ENCODE peak calls at places on chromosomes 1 and 21, in six cellular contexts. F is brain microvascular endothelial cell, T is nephron progenitor cell, X is AG09309, U is GM13976, Y is PC-9. J is an unnamed sample.

GRCh38 chr1:163509126-163509525 is 187.4 kb downstream of the NUF2 start:
- DNase-seq in F (no peak), T (no peak), X (no peak), U (no peak), Y (no peak), J (no peak)

GRCh38 chr1:240508950-240509349 is 103.0 kb downstream of the GREM2 start:
- DNase-seq in F (no peak), T (peak), X (no peak), U (no peak), Y (no peak), J (no peak)

GRCh38 chr1:22500476-22500875 is 48.8 kb downstream of the ZBTB40 start:
- DNase-seq in F (peak), T (no peak), X (no peak), U (no peak), Y (no peak), J (no peak)

GRCh38 chr1:150558761-150559626 is 9.8 kb downstream of the ADAMTSL4 start:
- DNase-seq in F (no peak), T (no peak), X (no peak), U (no peak), Y (no peak), J (no peak)

GRCh38 chr1:236821111-236821625 is 26.1 kb downstream of the MTR start:
- DNase-seq in F (no peak), T (no peak), X (no peak), U (no peak), Y (no peak), J (no peak)

GRCh38 chr1:19388980-19389379 is 76.9 kb downstream of the SLC66A1 start:
- DNase-seq in F (no peak), T (no peak), X (no peak), U (no peak), Y (no peak), J (no peak)

GRCh38 chr1:66351474-66351873 is 182.5 kb upstream of the SGIP1 start:
- DNase-seq in F (no peak), T (no peak), X (no peak), U (no peak), Y (no peak), J (no peak)

GRCh38 chr21:42312626-42313104 is 2.5 kb downstream of the TFF3 start:
- DNase-seq in F (no peak), T (no peak), X (no peak), U (no peak), Y (no peak), J (no peak)

GRCh38 chr1:66332524-66332853 is 201.5 kb upstream of the SGIP1 start:
- DNase-seq in F (no peak), T (no peak), X (no peak), U (no peak), Y (no peak), J (no peak)

GRCh38 chr1:177511036-177511435 is 340.3 kb downstream of the BRINP2 start:
- DNase-seq in F (no peak), T (no peak), X (no peak), U (no peak), Y (no peak), J (no peak)

GRCh38 chr1:151986501-151987190 is 7.0 kb downstream of the S100A10 start:
- DNase-seq in F (no peak), T (no peak), X (no peak), U (no peak), Y (no peak), J (no peak)

GRCh38 chr1:226166341-226166740 is 20.2 kb downstream of the ACBD3 start:
- DNase-seq in F (no peak), T (no peak), X (no peak), U (no peak), Y (no peak), J (no peak)

GRCh38 chr1:206115791-206116190 is 1.4 kb downstream of the AVPR1B start:
- DNase-seq in F (no peak), T (no peak), X (no peak), U (no peak), Y (no peak), J (no peak)

GRCh38 chr1:9256332-9256731 is 21.8 kb downstream of the H6PD start:
- DNase-seq in F (no peak), T (no peak), X (no peak), U (no peak), Y (no peak), J (no peak)

GRCh38 chr1:1337793-1338147 is 6.7 kb downstream of the TAS1R3 start:
- DNase-seq in F (no peak), T (peak), X (no peak), U (peak), Y (no peak), J (no peak)

GRCh38 chr1:25813734-25814471 is 5.9 kb upstream of the MTFR1L start:
- DNase-seq in F (no peak), T (no peak), X (no peak), U (no peak), Y (no peak), J (no peak)

GRCh38 chr1:179021873-179022272 is 3.8 kb upstream of the FAM20B start:
- DNase-seq in F (peak), T (no peak), X (no peak), U (no peak), Y (no peak), J (no peak)

DNA sequence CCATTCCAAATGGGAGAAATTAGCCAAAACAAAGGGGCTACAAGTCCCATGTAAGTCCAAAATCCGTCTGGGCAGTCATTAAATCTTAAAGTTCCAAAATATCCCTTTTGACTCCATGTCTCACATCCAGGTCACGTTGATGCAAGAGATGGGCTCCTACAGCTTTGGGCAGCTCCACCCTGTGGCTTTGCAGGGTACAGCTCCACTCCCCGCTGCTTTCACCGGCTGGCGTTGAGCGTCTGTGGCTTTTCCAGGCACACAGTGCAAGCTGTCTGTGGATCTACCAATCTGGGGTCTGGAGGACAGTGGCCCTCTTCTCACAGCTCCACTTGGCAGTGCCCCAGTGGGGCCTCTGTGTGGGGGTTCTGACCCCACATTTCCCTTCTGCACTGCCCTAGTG is 130.2 kb downstream of the TPR start:
- DNase-seq in F (no peak), T (peak), X (no peak), U (no peak), Y (no peak), J (no peak)
- TF ChIP-seq CTCF in F (peak), T (no peak), X (no peak), U (no peak), Y (no peak), J (peak)

GRCh38 chr1:220526294-220526693 is 1.6 kb upstream of the MARK1 start:
- DNase-seq in F (no peak), T (peak), X (no peak), U (no peak), Y (no peak), J (no peak)
- TF ChIP-seq CTCF in F (peak), T (peak), X (no peak), U (no peak), Y (no peak), J (peak)

GRCh38 chr1:116678732-116679090 is 11.2 kb upstream of the IGSF3 start:
- DNase-seq in F (no peak), T (no peak), X (no peak), U (no peak), Y (no peak), J (no peak)

GRCh38 chr1:116677474-116678062 is 10.0 kb upstream of the IGSF3 start:
- DNase-seq in F (no peak), T (no peak), X (no peak), U (no peak), Y (no peak), J (no peak)

GRCh38 chr1:116679828-116680628 is 12.5 kb upstream of the IGSF3 start:
- DNase-seq in F (no peak), T (no peak), X (no peak), U (no peak), Y (no peak), J (no peak)

GRCh38 chr1:116680752-116681151 is 13.2 kb upstream of the IGSF3 start:
- DNase-seq in F (no peak), T (no peak), X (no peak), U (no peak), Y (no peak), J (no peak)

DNA sequence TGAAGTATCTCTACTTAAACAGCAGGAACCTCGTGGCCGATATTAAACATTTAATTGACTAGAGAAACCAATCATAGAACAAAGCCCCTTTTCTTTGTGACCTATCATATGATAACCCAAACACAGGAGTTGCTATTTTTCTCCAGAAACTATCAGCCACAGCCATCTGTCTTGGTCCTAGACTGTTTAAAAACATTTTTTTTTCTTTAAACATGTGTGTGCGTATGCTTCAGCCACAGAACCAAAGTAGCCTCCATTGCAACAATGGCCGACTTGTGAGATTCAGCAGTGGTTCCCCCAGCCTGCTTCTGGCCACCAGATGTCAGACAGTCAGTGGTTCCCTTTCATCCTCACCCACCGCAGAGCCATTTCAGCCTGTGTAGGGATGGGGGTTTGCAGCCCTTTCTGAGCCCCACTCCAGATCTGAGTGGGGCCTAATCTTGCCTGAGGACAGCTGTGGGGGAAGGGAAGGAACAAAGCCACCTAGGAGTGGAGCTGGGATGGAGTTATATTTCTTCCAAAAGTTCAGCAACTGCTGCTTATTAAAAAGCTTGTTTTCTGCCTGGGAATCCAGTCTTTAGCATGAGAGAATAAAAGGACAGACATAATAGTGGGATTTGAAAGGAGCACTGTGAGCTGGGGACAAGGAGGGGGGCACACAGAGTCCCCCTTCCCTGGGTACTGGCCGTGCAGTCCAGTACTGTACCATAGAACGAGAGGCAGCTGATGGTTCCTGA is 11.7 kb upstream of the IGSF3 start:
- DNase-seq in F (no peak), T (no peak), X (no peak), U (no peak), Y (no peak), J (no peak)
- TF ChIP-seq CTCF in F (peak), T (no peak), X (peak), U (no peak), Y (no peak), J (no peak)

DNA sequence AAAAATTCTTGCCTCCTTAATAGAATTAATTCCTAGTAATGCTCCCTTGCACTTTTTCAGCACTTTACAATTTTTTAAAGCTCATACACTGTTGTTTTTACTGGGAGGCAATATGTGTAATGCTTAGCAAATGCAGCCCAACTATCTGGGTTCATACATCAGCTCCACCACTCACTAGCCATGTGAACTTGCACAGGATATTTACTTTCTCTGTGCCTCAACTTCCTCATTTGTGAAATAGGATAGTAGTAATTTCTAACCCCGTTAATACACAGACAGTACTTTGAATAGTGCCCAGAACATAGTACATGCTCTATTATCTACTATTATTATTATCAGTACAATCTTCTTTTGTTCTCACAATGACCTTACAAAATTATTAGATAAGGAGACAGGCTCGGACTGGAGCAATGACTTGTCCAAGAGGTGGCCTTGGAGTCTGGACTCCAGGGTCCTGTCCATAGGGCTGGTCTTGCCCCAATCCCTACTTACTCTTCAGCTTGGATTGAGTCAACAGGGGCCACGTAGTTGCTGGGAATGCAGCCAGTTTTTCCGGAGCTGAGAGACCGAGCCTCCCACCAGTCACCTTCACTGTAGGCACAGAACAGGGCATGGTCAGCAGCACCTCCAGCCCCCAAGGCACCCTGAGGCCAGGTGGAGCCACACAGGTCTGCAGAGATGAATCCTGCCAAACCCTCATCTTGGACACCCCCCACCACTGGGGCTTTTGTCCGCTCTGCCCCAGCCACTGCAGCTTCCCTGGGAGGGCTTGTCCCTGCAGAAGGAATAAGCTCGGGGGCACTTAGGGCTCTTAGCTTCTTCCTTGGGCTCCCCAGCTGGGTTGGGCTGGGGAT is 13.7 kb downstream of the FGR start:
- DNase-seq in F (peak), T (no peak), X (no peak), U (no peak), Y (no peak), J (no peak)
- TF ChIP-seq CTCF in F (no peak), T (no peak), X (no peak), U (no peak), Y (no peak), J (no peak)

GRCh38 chr1:45772971-45773370 is 22.5 kb upstream of the IPP start:
- DNase-seq in F (no peak), T (no peak), X (no peak), U (peak), Y (no peak), J (no peak)
- TF ChIP-seq CTCF in F (no peak), T (no peak), X (no peak), U (no peak), Y (no peak), J (no peak)

GRCh38 chr1:214602764-214603657 is at the start of gene CENPF:
- DNase-seq in F (peak), T (peak), X (peak), U (peak), Y (peak), J (peak)
- TF ChIP-seq CTCF in F (peak), T (no peak), X (peak), U (no peak), Y (no peak), J (no peak)

GRCh38 chr1:14362331-14362730 is 236.2 kb upstream of the KAZN start:
- DNase-seq in F (no peak), T (no peak), X (no peak), U (no peak), Y (no peak), J (no peak)

GRCh38 chr1:14366361-14367018 is 232.0 kb upstream of the KAZN start:
- DNase-seq in F (no peak), T (peak), X (no peak), U (no peak), Y (no peak), J (no peak)

GRCh38 chr1:14365226-14365994 is 233.1 kb upstream of the KAZN start:
- DNase-seq in F (no peak), T (no peak), X (no peak), U (no peak), Y (no peak), J (no peak)

GRCh38 chr1:14363191-14363590 is 235.3 kb upstream of the KAZN start:
- DNase-seq in F (no peak), T (no peak), X (no peak), U (no peak), Y (no peak), J (no peak)

DNA sequence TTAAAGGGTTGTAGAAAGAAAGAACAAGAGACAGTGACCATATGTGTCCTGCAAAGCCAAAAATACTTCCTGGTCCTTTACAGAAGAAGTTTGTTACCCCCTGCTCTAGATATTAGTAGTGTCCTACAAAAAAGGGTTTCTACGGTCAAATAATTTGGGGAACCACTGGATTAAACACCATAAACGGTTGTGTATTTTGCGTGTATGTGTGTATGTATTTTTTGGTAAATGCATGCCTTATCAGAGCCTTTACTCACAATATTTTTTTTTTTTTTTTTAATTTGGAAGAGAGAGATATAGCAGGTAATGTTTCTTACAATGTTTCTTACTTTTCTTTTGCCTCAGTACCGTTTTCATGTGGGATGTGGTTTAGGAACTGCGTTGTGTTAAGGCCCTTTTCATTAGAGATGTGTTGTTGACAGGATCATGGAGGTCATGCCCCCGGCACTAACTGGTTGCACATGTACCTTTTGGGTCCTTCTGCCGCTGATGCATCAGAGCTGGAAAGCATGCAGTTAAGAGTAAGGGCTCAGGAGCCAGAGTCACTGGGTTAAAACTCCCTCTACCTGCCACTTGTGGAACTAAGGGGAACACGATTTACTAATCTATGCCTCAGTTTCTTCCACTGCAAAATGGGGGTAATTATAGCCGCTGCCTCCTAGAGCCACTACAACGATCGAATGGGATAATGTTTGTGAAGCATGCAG is 234.6 kb upstream of the KAZN start:
- DNase-seq in F (no peak), T (no peak), X (no peak), U (no peak), Y (no peak), J (no peak)
- TF ChIP-seq CTCF in F (no peak), T (no peak), X (no peak), U (no peak), Y (no peak), J (peak)